ENCODE peak calls at places on chromosomes 5 and 9, in five cellular contexts. I is stimulated activated CD4-positive, alpha-beta T cell treated with anti-CD3 and anti-CD28 coated beads, Interleukin-1b, Interleukin-23, amount 100 ng/mL, for 24 hours; U is H7; E is dorsolateral prefrontal cortex; X is SJSA1. T is an unnamed sample.

GRCh38 chr9:121561385-121562222 is 62.0 kb upstream of the GGTA1 start:
- DNase-seq in E (no peak), U (peak; percentile 48), I (no peak), X (no peak), T (no peak)

GRCh38 chr9:34793428-34793827 is 83.5 kb upstream of the CCL21 start:
- DNase-seq in U (no peak), E (no peak), I (no peak), X (no peak), T (no peak)

GRCh38 chr5:40497573-40497972 is 182.1 kb upstream of the PTGER4 start:
- DNase-seq in I (no peak), U (no peak), X (peak; percentile 42), E (no peak), T (no peak)

GRCh38 chr5:68711311-68712200 is 382.3 kb upstream of the SLC30A5 start:
- DNase-seq in X (no peak), I (no peak), U (no peak), E (no peak), T (no peak)

GRCh38 chr9:113636165-113636564 is 172.6 kb downstream of the RGS3 start:
- DNase-seq in I (no peak), U (peak; percentile 19), E (no peak), X (no peak), T (no peak)

GRCh38 chr5:142246263-142246662 is 78.6 kb downstream of the SPRY4 start:
- DNase-seq in X (no peak), U (no peak), E (no peak), I (no peak), T (no peak)

GRCh38 chr5:16704945-16705344 is 88.1 kb upstream of the RETREG1 start:
- DNase-seq in X (no peak), E (no peak), U (no peak), I (no peak), T (no peak)

GRCh38 chr5:142930395-142930794 is 160.2 kb downstream of the ARHGAP26 start:
- DNase-seq in X (no peak), I (no peak), U (no peak), E (no peak), T (no peak)

GRCh38 chr5:128021411-128021810 is 62.2 kb upstream of the SLC12A2 start:
- DNase-seq in X (no peak), I (no peak), U (no peak), E (no peak), T (no peak)

GRCh38 chr9:74666625-74667316 is 169.6 kb downstream of the RORB start:
- DNase-seq in E (no peak), X (no peak), U (no peak), I (no peak), T (peak; percentile 11)

GRCh38 chr5:174311531-174312269 is 266.2 kb downstream of the NSG2 start:
- DNase-seq in X (peak; percentile 49), E (peak; percentile 77), I (peak; percentile 45), U (peak; percentile 95), T (peak; percentile 9)

GRCh38 chr5:92544042-92544441 is 1037.0 kb downstream of the NR2F1-AS1 start:
- DNase-seq in E (no peak), U (no peak), I (no peak), X (no peak), T (no peak)

GRCh38 chr9:84303061-84303460 is 37.5 kb downstream of the SLC28A3 start:
- DNase-seq in E (no peak), I (no peak), U (no peak), X (no peak), T (no peak)

GRCh38 chr9:93520523-93520922 is 55.9 kb upstream of the PHF2 start:
- DNase-seq in E (no peak), X (no peak), U (no peak), I (no peak), T (no peak)

GRCh38 chr9:70553718-70554673 is 139.5 kb upstream of the KLF9 start:
- DNase-seq in X (peak; percentile 51), U (no peak), I (no peak), E (no peak), T (no peak)

T was measured in T1000.